ENCODE peak calls at places on chromosomes 12 and 14, in eight cellular contexts. One of them, this sample, is unnamed.

GRCh38 chr12:12502813-12503146 is 59.9 kb downstream of the DUSP16 start:
- DNase-seq in activated B cell treated with CpG ODN at 0.5 μM for 24 hours: no peak
- DNase-seq in ovary: no peak
- DNase-seq in neural crest cell: no peak
- DNase-seq in cardiac fibroblast: no peak
- DNase-seq in cardiac muscle cell: no peak
- DNase-seq in K562: no peak
- DNase-seq in progenitor cell of endocrine pancreas: no peak
- DNase-seq in this sample: no peak

GRCh38 chr14:102523200-102524025 is 13.8 kb upstream of the ANKRD9 start:
- DNase-seq in activated B cell treated with CpG ODN at 0.5 μM for 24 hours: no peak
- DNase-seq in ovary: no peak
- DNase-seq in neural crest cell: no peak
- DNase-seq in cardiac fibroblast: no peak
- DNase-seq in cardiac muscle cell: no peak
- DNase-seq in K562: no peak
- DNase-seq in progenitor cell of endocrine pancreas: no peak
- DNase-seq in this sample: no peak

GRCh38 chr14:92729632-92730358 is 18.6 kb downstream of the LGMN start:
- DNase-seq in activated B cell treated with CpG ODN at 0.5 μM for 24 hours: no peak
- DNase-seq in ovary: no peak
- DNase-seq in neural crest cell: no peak
- DNase-seq in cardiac fibroblast: peak
- DNase-seq in cardiac muscle cell: no peak
- DNase-seq in K562: no peak
- DNase-seq in progenitor cell of endocrine pancreas: no peak
- DNase-seq in this sample: no peak

GRCh38 chr14:69818760-69819191 is 21.7 kb upstream of the SLC10A1 start:
- DNase-seq in activated B cell treated with CpG ODN at 0.5 μM for 24 hours: peak
- DNase-seq in ovary: peak
- DNase-seq in neural crest cell: peak
- DNase-seq in cardiac fibroblast: peak
- DNase-seq in cardiac muscle cell: peak
- DNase-seq in K562: peak
- DNase-seq in progenitor cell of endocrine pancreas: peak
- DNase-seq in this sample: peak

GRCh38 chr12:110696283-110696682 is 7.4 kb upstream of the HVCN1 start:
- DNase-seq in activated B cell treated with CpG ODN at 0.5 μM for 24 hours: no peak
- DNase-seq in ovary: no peak
- DNase-seq in neural crest cell: no peak
- DNase-seq in cardiac fibroblast: no peak
- DNase-seq in cardiac muscle cell: no peak
- DNase-seq in K562: no peak
- DNase-seq in progenitor cell of endocrine pancreas: no peak
- DNase-seq in this sample: no peak

GRCh38 chr14:102873131-102873530 is 49.3 kb upstream of the AMN start:
- DNase-seq in activated B cell treated with CpG ODN at 0.5 μM for 24 hours: no peak
- DNase-seq in ovary: no peak
- DNase-seq in neural crest cell: no peak
- DNase-seq in cardiac fibroblast: no peak
- DNase-seq in cardiac muscle cell: no peak
- DNase-seq in K562: no peak
- DNase-seq in progenitor cell of endocrine pancreas: no peak
- DNase-seq in this sample: no peak

GRCh38 chr14:56196274-56196673 is 78.1 kb downstream of the PELI2 start:
- DNase-seq in activated B cell treated with CpG ODN at 0.5 μM for 24 hours: no peak
- DNase-seq in ovary: no peak
- DNase-seq in neural crest cell: no peak
- DNase-seq in cardiac fibroblast: peak
- DNase-seq in cardiac muscle cell: no peak
- DNase-seq in K562: no peak
- DNase-seq in progenitor cell of endocrine pancreas: no peak
- DNase-seq in this sample: no peak

GRCh38 chr14:101442451-101442850 is 118.8 kb upstream of the DIO3 start:
- DNase-seq in activated B cell treated with CpG ODN at 0.5 μM for 24 hours: no peak
- DNase-seq in ovary: peak
- DNase-seq in neural crest cell: no peak
- DNase-seq in cardiac fibroblast: no peak
- DNase-seq in cardiac muscle cell: no peak
- DNase-seq in K562: no peak
- DNase-seq in progenitor cell of endocrine pancreas: no peak
- DNase-seq in this sample: no peak

GRCh38 chr12:111467092-111467861 is 61.6 kb downstream of the SH2B3 start:
- DNase-seq in activated B cell treated with CpG ODN at 0.5 μM for 24 hours: no peak
- DNase-seq in ovary: no peak
- DNase-seq in neural crest cell: no peak
- DNase-seq in cardiac fibroblast: no peak
- DNase-seq in cardiac muscle cell: no peak
- DNase-seq in K562: no peak
- DNase-seq in progenitor cell of endocrine pancreas: no peak
- DNase-seq in this sample: no peak

GRCh38 chr12:41184864-41185263 is 3.3 kb upstream of the PDZRN4 start:
- DNase-seq in activated B cell treated with CpG ODN at 0.5 μM for 24 hours: no peak
- DNase-seq in ovary: no peak
- DNase-seq in neural crest cell: no peak
- DNase-seq in cardiac fibroblast: no peak
- DNase-seq in cardiac muscle cell: no peak
- DNase-seq in K562: no peak
- DNase-seq in progenitor cell of endocrine pancreas: no peak
- DNase-seq in this sample: no peak

GRCh38 chr14:20487402-20487742 is 18.0 kb upstream of the RNASE10 start:
- DNase-seq in activated B cell treated with CpG ODN at 0.5 μM for 24 hours: no peak
- DNase-seq in ovary: no peak
- DNase-seq in neural crest cell: no peak
- DNase-seq in cardiac fibroblast: no peak
- DNase-seq in cardiac muscle cell: no peak
- DNase-seq in K562: no peak
- DNase-seq in progenitor cell of endocrine pancreas: no peak
- DNase-seq in this sample: no peak
- TF ChIP-seq CTCF in activated B cell treated with CpG ODN at 0.5 μM for 24 hours: no peak
- TF ChIP-seq CTCF in ovary: no peak
- TF ChIP-seq CTCF in neural crest cell: no peak
- TF ChIP-seq CTCF in cardiac fibroblast: no peak
- TF ChIP-seq CTCF in cardiac muscle cell: no peak
- TF ChIP-seq CTCF in K562: no peak
- TF ChIP-seq CTCF in progenitor cell of endocrine pancreas: no peak
- TF ChIP-seq CTCF in this sample: no peak

GRCh38 chr12:122202017-122202416 is 1.5 kb upstream of the B3GNT4 start:
- DNase-seq in activated B cell treated with CpG ODN at 0.5 μM for 24 hours: no peak
- DNase-seq in ovary: no peak
- DNase-seq in neural crest cell: no peak
- DNase-seq in cardiac fibroblast: no peak
- DNase-seq in cardiac muscle cell: no peak
- DNase-seq in K562: no peak
- DNase-seq in progenitor cell of endocrine pancreas: no peak
- DNase-seq in this sample: no peak

GRCh38 chr12:122201381-122201780 is 2.1 kb upstream of the B3GNT4 start:
- DNase-seq in activated B cell treated with CpG ODN at 0.5 μM for 24 hours: no peak
- DNase-seq in ovary: no peak
- DNase-seq in neural crest cell: no peak
- DNase-seq in cardiac fibroblast: no peak
- DNase-seq in cardiac muscle cell: no peak
- DNase-seq in K562: no peak
- DNase-seq in progenitor cell of endocrine pancreas: no peak
- DNase-seq in this sample: no peak

GRCh38 chr12:122203301-122203967 is at the start of gene B3GNT4:
- DNase-seq in activated B cell treated with CpG ODN at 0.5 μM for 24 hours: peak
- DNase-seq in ovary: no peak
- DNase-seq in neural crest cell: no peak
- DNase-seq in cardiac fibroblast: peak
- DNase-seq in cardiac muscle cell: peak
- DNase-seq in K562: peak
- DNase-seq in progenitor cell of endocrine pancreas: peak
- DNase-seq in this sample: peak

GRCh38 chr12:122199484-122200355 is 3.8 kb upstream of the B3GNT4 start:
- DNase-seq in activated B cell treated with CpG ODN at 0.5 μM for 24 hours: no peak
- DNase-seq in ovary: no peak
- DNase-seq in neural crest cell: no peak
- DNase-seq in cardiac fibroblast: no peak
- DNase-seq in cardiac muscle cell: no peak
- DNase-seq in K562: no peak
- DNase-seq in progenitor cell of endocrine pancreas: no peak
- DNase-seq in this sample: no peak

DNA sequence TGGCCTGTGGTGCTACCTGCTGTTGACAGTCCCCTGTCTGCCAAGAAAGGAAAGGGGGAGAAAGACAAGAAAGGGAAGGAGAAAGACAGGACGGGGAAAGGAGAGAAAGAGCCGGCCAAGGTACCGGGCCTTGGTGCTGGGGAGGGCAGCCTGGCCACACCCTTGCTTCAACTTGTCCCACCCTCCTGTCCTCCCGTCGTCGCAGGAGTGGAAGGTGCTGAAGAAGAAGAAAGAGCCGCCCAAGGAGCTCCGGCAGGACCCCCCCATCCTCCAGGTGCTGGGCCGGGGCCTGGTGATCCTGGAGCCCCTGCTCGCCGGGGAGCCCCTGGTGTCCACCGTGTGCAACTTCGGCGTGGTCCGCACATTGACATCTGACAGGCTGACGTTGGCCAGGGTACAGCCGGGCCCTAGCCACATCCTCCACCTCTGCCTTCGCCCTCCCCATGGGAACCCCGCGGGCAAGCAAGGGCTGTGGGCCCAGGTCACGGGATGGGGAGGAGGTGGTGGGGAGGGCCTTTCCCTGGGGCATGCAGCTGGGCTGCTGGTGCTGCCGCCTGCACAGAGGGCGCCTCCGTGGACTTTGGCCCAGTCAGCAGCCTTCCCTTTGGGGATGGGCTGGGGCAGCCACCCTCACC is 2.9 kb upstream of the B3GNT4 start:
- DNase-seq in activated B cell treated with CpG ODN at 0.5 μM for 24 hours: no peak
- DNase-seq in ovary: no peak
- DNase-seq in neural crest cell: no peak
- DNase-seq in cardiac fibroblast: no peak
- DNase-seq in cardiac muscle cell: peak
- DNase-seq in K562: no peak
- DNase-seq in progenitor cell of endocrine pancreas: no peak
- DNase-seq in this sample: no peak
- TF ChIP-seq CTCF in activated B cell treated with CpG ODN at 0.5 μM for 24 hours: no peak
- TF ChIP-seq CTCF in ovary: no peak
- TF ChIP-seq CTCF in neural crest cell: peak
- TF ChIP-seq CTCF in cardiac fibroblast: no peak
- TF ChIP-seq CTCF in cardiac muscle cell: no peak
- TF ChIP-seq CTCF in K562: no peak
- TF ChIP-seq CTCF in progenitor cell of endocrine pancreas: peak
- TF ChIP-seq CTCF in this sample: no peak

GRCh38 chr12:51530208-51530607 is 60.8 kb upstream of the SCN8A start:
- DNase-seq in activated B cell treated with CpG ODN at 0.5 μM for 24 hours: no peak
- DNase-seq in ovary: no peak
- DNase-seq in neural crest cell: no peak
- DNase-seq in cardiac fibroblast: no peak
- DNase-seq in cardiac muscle cell: no peak
- DNase-seq in K562: no peak
- DNase-seq in progenitor cell of endocrine pancreas: no peak
- DNase-seq in this sample: no peak

GRCh38 chr12:51525518-51525917 is 65.5 kb upstream of the SCN8A start:
- DNase-seq in activated B cell treated with CpG ODN at 0.5 μM for 24 hours: no peak
- DNase-seq in ovary: no peak
- DNase-seq in neural crest cell: no peak
- DNase-seq in cardiac fibroblast: no peak
- DNase-seq in cardiac muscle cell: no peak
- DNase-seq in K562: no peak
- DNase-seq in progenitor cell of endocrine pancreas: no peak
- DNase-seq in this sample: no peak

GRCh38 chr12:51528852-51529545 is 62.0 kb upstream of the SCN8A start:
- DNase-seq in activated B cell treated with CpG ODN at 0.5 μM for 24 hours: no peak
- DNase-seq in ovary: no peak
- DNase-seq in neural crest cell: no peak
- DNase-seq in cardiac fibroblast: no peak
- DNase-seq in cardiac muscle cell: no peak
- DNase-seq in K562: no peak
- DNase-seq in progenitor cell of endocrine pancreas: no peak
- DNase-seq in this sample: no peak

GRCh38 chr12:51529586-51529985 is 61.4 kb upstream of the SCN8A start:
- DNase-seq in activated B cell treated with CpG ODN at 0.5 μM for 24 hours: no peak
- DNase-seq in ovary: no peak
- DNase-seq in neural crest cell: no peak
- DNase-seq in cardiac fibroblast: no peak
- DNase-seq in cardiac muscle cell: no peak
- DNase-seq in K562: no peak
- DNase-seq in progenitor cell of endocrine pancreas: no peak
- DNase-seq in this sample: no peak

DNA sequence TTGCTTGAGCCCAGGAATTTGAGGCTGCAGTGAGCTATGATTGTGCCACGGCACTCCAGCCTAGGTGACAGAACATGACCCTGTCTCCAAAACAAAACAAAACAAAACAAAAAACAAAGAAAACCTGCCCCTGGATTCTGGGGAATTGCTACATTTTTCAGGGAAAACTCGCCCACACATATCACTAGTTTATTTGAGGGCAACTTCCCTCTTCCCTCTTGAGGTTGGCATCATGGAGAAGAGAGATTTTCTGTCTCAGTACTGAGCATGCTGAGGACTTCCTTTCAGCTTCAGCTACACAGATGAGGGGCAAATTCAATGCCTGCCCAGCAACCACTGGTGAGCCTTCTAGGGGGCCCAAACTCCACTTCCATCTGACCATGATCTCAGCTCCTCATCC is 63.2 kb upstream of the SCN8A start:
- DNase-seq in activated B cell treated with CpG ODN at 0.5 μM for 24 hours: no peak
- DNase-seq in ovary: no peak
- DNase-seq in neural crest cell: no peak
- DNase-seq in cardiac fibroblast: no peak
- DNase-seq in cardiac muscle cell: no peak
- DNase-seq in K562: no peak
- DNase-seq in progenitor cell of endocrine pancreas: no peak
- DNase-seq in this sample: no peak
- TF ChIP-seq CTCF in activated B cell treated with CpG ODN at 0.5 μM for 24 hours: no peak
- TF ChIP-seq CTCF in ovary: no peak
- TF ChIP-seq CTCF in neural crest cell: no peak
- TF ChIP-seq CTCF in cardiac fibroblast: no peak
- TF ChIP-seq CTCF in cardiac muscle cell: no peak
- TF ChIP-seq CTCF in K562: no peak
- TF ChIP-seq CTCF in progenitor cell of endocrine pancreas: no peak
- TF ChIP-seq CTCF in this sample: no peak

GRCh38 chr14:34501004-34501580 is 38.4 kb downstream of the EAPP start:
- DNase-seq in activated B cell treated with CpG ODN at 0.5 μM for 24 hours: no peak
- DNase-seq in ovary: no peak
- DNase-seq in neural crest cell: no peak
- DNase-seq in cardiac fibroblast: no peak
- DNase-seq in cardiac muscle cell: no peak
- DNase-seq in K562: no peak
- DNase-seq in progenitor cell of endocrine pancreas: no peak
- DNase-seq in this sample: no peak

GRCh38 chr14:34498684-34499412 is 36.8 kb upstream of the SPTSSA start:
- DNase-seq in activated B cell treated with CpG ODN at 0.5 μM for 24 hours: no peak
- DNase-seq in ovary: no peak
- DNase-seq in neural crest cell: no peak
- DNase-seq in cardiac fibroblast: peak
- DNase-seq in cardiac muscle cell: peak
- DNase-seq in K562: no peak
- DNase-seq in progenitor cell of endocrine pancreas: no peak
- DNase-seq in this sample: peak

GRCh38 chr14:34501997-34502396 is 37.5 kb downstream of the EAPP start:
- DNase-seq in activated B cell treated with CpG ODN at 0.5 μM for 24 hours: no peak
- DNase-seq in ovary: no peak
- DNase-seq in neural crest cell: no peak
- DNase-seq in cardiac fibroblast: peak
- DNase-seq in cardiac muscle cell: no peak
- DNase-seq in K562: no peak
- DNase-seq in progenitor cell of endocrine pancreas: no peak
- DNase-seq in this sample: no peak

GRCh38 chr14:34496007-34496678 is 34.1 kb upstream of the SPTSSA start:
- DNase-seq in activated B cell treated with CpG ODN at 0.5 μM for 24 hours: no peak
- DNase-seq in ovary: peak
- DNase-seq in neural crest cell: no peak
- DNase-seq in cardiac fibroblast: peak
- DNase-seq in cardiac muscle cell: no peak
- DNase-seq in K562: no peak
- DNase-seq in progenitor cell of endocrine pancreas: no peak
- DNase-seq in this sample: peak

GRCh38 chr14:34496679-34497513 is 34.9 kb upstream of the SPTSSA start:
- DNase-seq in activated B cell treated with CpG ODN at 0.5 μM for 24 hours: no peak
- DNase-seq in ovary: peak
- DNase-seq in neural crest cell: peak
- DNase-seq in cardiac fibroblast: peak
- DNase-seq in cardiac muscle cell: no peak
- DNase-seq in K562: peak
- DNase-seq in progenitor cell of endocrine pancreas: no peak
- DNase-seq in this sample: peak
- TF ChIP-seq CTCF in activated B cell treated with CpG ODN at 0.5 μM for 24 hours: no peak
- TF ChIP-seq CTCF in ovary: peak
- TF ChIP-seq CTCF in neural crest cell: no peak
- TF ChIP-seq CTCF in cardiac fibroblast: peak
- TF ChIP-seq CTCF in cardiac muscle cell: peak
- TF ChIP-seq CTCF in K562: peak
- TF ChIP-seq CTCF in progenitor cell of endocrine pancreas: no peak
- TF ChIP-seq CTCF in this sample: no peak